ENCODE peak calls at places on chromosomes 5 and 9, in seven cellular contexts. One of them, this sample, is unnamed.

GRCh38 chr5:76082790-76083554 is at the start of gene SV2C:
- DNase-seq in astrocyte: peak; percentile 16
- DNase-seq in K562: no peak
- DNase-seq in hepatocyte: peak; percentile 52
- DNase-seq in PC-3: no peak
- DNase-seq in H1: no peak
- DNase-seq in GM23248: peak; percentile 44
- DNase-seq in this sample: peak; percentile 52

GRCh38 chr5:168179185-168179584 is 112.3 kb upstream of the WWC1 start:
- DNase-seq in astrocyte: peak; percentile 40
- DNase-seq in K562: no peak
- DNase-seq in hepatocyte: peak; percentile 23
- DNase-seq in PC-3: no peak
- DNase-seq in H1: no peak
- DNase-seq in GM23248: peak; percentile 20
- DNase-seq in this sample: peak; percentile 34

GRCh38 chr5:156802501-156802900 is 47.6 kb upstream of the PPP1R2B start:
- DNase-seq in astrocyte: no peak
- DNase-seq in K562: no peak
- DNase-seq in hepatocyte: no peak
- DNase-seq in PC-3: no peak
- DNase-seq in H1: no peak
- DNase-seq in GM23248: no peak
- DNase-seq in this sample: no peak

GRCh38 chr5:135651156-135651555 is 72.4 kb upstream of the CXCL14 start:
- DNase-seq in astrocyte: peak; percentile 6
- DNase-seq in K562: no peak
- DNase-seq in hepatocyte: peak; percentile 40
- DNase-seq in PC-3: peak; percentile 62
- DNase-seq in H1: no peak
- DNase-seq in GM23248: peak; percentile 16
- DNase-seq in this sample: peak; percentile 11

GRCh38 chr5:147920420-147921030 is 14.2 kb upstream of the C5orf46 start:
- DNase-seq in astrocyte: no peak
- DNase-seq in K562: no peak
- DNase-seq in hepatocyte: no peak
- DNase-seq in PC-3: no peak
- DNase-seq in H1: no peak
- DNase-seq in GM23248: no peak
- DNase-seq in this sample: no peak

GRCh38 chr9:72586388-72587160 is 65.2 kb downstream of the TMC1 start:
- DNase-seq in astrocyte: peak; percentile 74
- DNase-seq in K562: peak; percentile 41
- DNase-seq in hepatocyte: peak; percentile 32
- DNase-seq in PC-3: peak; percentile 85
- DNase-seq in H1: no peak
- DNase-seq in GM23248: peak; percentile 88
- DNase-seq in this sample: peak; percentile 82

GRCh38 chr5:133995341-133995740 is 9.4 kb downstream of the VDAC1 start:
- DNase-seq in astrocyte: no peak
- DNase-seq in K562: peak; percentile 52
- DNase-seq in hepatocyte: peak; percentile 53
- DNase-seq in PC-3: no peak
- DNase-seq in H1: no peak
- DNase-seq in GM23248: peak; percentile 43
- DNase-seq in this sample: no peak

GRCh38 chr5:61991861-61992260 is 314.1 kb upstream of the KIF2A start:
- DNase-seq in astrocyte: peak; percentile 5
- DNase-seq in K562: no peak
- DNase-seq in hepatocyte: no peak
- DNase-seq in PC-3: no peak
- DNase-seq in H1: no peak
- DNase-seq in GM23248: peak; percentile 47
- DNase-seq in this sample: no peak

GRCh38 chr9:70097187-70097586 is 53.5 kb downstream of the MAMDC2 start:
- DNase-seq in astrocyte: no peak
- DNase-seq in K562: no peak
- DNase-seq in hepatocyte: no peak
- DNase-seq in PC-3: no peak
- DNase-seq in H1: no peak
- DNase-seq in GM23248: no peak
- DNase-seq in this sample: no peak
- H3K4me1 ChIP-seq in astrocyte: no peaks in the 10 kb centered on the region
- H3K4me1 ChIP-seq in K562: no peaks in the 10 kb centered on the region
- H3K4me1 ChIP-seq in hepatocyte: no peaks in the 10 kb centered on the region
- H3K4me1 ChIP-seq in PC-3: no peaks in the 10 kb centered on the region
- H3K4me1 ChIP-seq in H1: peaks cover 4% of the 10 kb centered on the region
- H3K4me1 ChIP-seq in GM23248: no peaks in the 10 kb centered on the region
- H3K4me1 ChIP-seq in this sample: no peaks in the 10 kb centered on the region

GRCh38 chr9:136826188-136826541 is 16.1 kb upstream of the AJM1 start:
- DNase-seq in astrocyte: no peak
- DNase-seq in K562: no peak
- DNase-seq in hepatocyte: no peak
- DNase-seq in PC-3: no peak
- DNase-seq in H1: no peak
- DNase-seq in GM23248: no peak
- DNase-seq in this sample: no peak

GRCh38 chr9:136825295-136826187 is 16.7 kb upstream of the AJM1 start:
- DNase-seq in astrocyte: no peak
- DNase-seq in K562: no peak
- DNase-seq in hepatocyte: no peak
- DNase-seq in PC-3: no peak
- DNase-seq in H1: no peak
- DNase-seq in GM23248: no peak
- DNase-seq in this sample: no peak

GRCh38 chr9:136827794-136828473 is 14.3 kb upstream of the AJM1 start:
- DNase-seq in astrocyte: no peak
- DNase-seq in K562: no peak
- DNase-seq in hepatocyte: no peak
- DNase-seq in PC-3: no peak
- DNase-seq in H1: no peak
- DNase-seq in GM23248: no peak
- DNase-seq in this sample: no peak

GRCh38 chr9:136828474-136829140 is 13.7 kb upstream of the AJM1 start:
- DNase-seq in astrocyte: no peak
- DNase-seq in K562: no peak
- DNase-seq in hepatocyte: no peak
- DNase-seq in PC-3: no peak
- DNase-seq in H1: no peak
- DNase-seq in GM23248: no peak
- DNase-seq in this sample: no peak

DNA sequence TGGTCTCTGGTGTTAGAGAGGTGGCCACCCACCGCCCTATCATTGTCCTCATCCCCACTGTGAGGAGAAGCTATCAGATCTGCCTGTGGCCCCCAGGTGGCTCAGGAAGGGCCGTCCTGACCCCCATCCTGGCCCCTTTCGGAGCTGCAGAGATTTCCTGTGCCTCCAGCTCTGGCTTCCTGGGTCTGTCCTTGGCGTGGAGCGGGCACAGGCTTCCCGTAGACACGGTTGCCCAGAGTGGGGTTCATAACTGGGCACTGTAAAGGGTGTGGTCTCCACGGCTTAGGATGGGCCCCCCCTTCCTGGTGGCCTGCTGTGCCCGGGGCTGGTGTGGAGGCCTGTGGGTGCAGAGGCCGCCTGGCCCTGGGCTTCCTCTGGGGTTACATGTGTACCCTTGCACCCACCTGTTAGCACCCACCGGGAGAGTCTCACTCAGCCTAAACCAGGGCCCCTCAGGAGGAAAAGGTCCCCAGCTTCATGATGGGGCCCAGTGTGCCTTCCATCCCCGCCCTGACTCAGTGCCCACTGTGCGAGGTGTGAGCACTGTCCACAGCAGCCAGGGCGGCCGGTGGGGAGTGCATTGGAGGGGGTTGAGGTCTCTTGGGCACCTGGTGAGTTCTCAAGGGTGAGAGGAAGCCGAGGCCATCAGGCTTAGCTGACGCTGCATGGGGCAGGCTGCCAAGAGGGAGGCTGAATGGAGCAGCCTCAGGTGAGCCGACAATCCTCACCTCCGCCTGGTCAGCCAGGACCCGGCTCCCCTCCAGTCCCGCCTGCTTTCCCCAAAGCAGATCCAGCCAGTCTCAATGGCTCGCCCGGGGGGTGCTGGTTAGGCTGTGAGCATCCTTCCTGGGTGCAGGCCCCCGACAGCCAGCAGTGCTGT is 15.3 kb upstream of the AJM1 start:
- DNase-seq in astrocyte: no peak
- DNase-seq in K562: no peak
- DNase-seq in hepatocyte: no peak
- DNase-seq in PC-3: no peak
- DNase-seq in H1: no peak
- DNase-seq in GM23248: no peak
- DNase-seq in this sample: no peak
- TF ChIP-seq EZH2 in astrocyte: no peak
- TF ChIP-seq EZH2 in K562: no peak
- TF ChIP-seq EZH2 in hepatocyte: no peak
- TF ChIP-seq EZH2 in PC-3: no peak
- TF ChIP-seq EZH2 in H1: no peak
- TF ChIP-seq EZH2 in GM23248: no peak
- TF ChIP-seq EZH2 in this sample: no peak

DNA sequence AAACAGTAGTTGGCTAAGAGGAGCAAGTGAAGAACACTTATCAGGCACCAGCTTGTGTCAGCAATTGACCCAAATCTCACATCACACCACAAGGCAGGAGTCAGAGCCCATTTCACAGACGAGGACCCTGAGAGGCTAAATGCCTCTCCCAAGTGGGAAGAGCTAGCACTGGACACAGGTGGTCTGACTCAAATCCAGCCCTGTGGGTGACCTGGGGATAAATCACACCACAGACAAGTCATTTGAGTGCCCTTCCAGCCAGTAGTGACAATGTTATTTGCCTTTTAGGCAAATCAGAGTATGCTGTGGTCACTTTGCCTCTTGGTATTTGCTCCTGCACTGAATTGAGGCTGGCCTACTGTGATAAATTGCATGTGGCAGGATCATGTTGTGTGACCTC is 138.7 kb downstream of the SYK start:
- DNase-seq in astrocyte: no peak
- DNase-seq in K562: no peak
- DNase-seq in hepatocyte: no peak
- DNase-seq in PC-3: no peak
- DNase-seq in H1: no peak
- DNase-seq in GM23248: no peak
- DNase-seq in this sample: no peak
- H3K36me3 ChIP-seq in astrocyte: no peaks in the 10 kb centered on the region
- H3K36me3 ChIP-seq in K562: no peaks in the 10 kb centered on the region
- H3K36me3 ChIP-seq in hepatocyte: no peaks in the 10 kb centered on the region
- H3K36me3 ChIP-seq in PC-3: no peaks in the 10 kb centered on the region
- H3K36me3 ChIP-seq in H1: no peaks in the 10 kb centered on the region
- H3K36me3 ChIP-seq in GM23248: no peaks in the 10 kb centered on the region
- H3K36me3 ChIP-seq in this sample: no peaks in the 10 kb centered on the region

GRCh38 chr9:121752929-121753328 is 101.5 kb downstream of the DAB2IP start:
- DNase-seq in astrocyte: no peak
- DNase-seq in K562: no peak
- DNase-seq in hepatocyte: no peak
- DNase-seq in PC-3: no peak
- DNase-seq in H1: no peak
- DNase-seq in GM23248: no peak
- DNase-seq in this sample: no peak
- H3K4me1 ChIP-seq in astrocyte: peaks cover 16% of the 10 kb centered on the region
- H3K4me1 ChIP-seq in K562: no peaks in the 10 kb centered on the region
- H3K4me1 ChIP-seq in hepatocyte: peaks cover 11% of the 10 kb centered on the region
- H3K4me1 ChIP-seq in PC-3: no peaks in the 10 kb centered on the region
- H3K4me1 ChIP-seq in H1: no peaks in the 10 kb centered on the region
- H3K4me1 ChIP-seq in GM23248: peaks cover 14% of the 10 kb centered on the region
- H3K4me1 ChIP-seq in this sample: no peaks in the 10 kb centered on the region

GRCh38 chr9:37037744-37038640 is 3.9 kb upstream of the PAX5 start:
- DNase-seq in astrocyte: no peak
- DNase-seq in K562: no peak
- DNase-seq in hepatocyte: peak; percentile 23
- DNase-seq in PC-3: no peak
- DNase-seq in H1: no peak
- DNase-seq in GM23248: peak; percentile 54
- DNase-seq in this sample: no peak
- TF ChIP-seq EZH2 in astrocyte: peak; percentile 11
- TF ChIP-seq EZH2 in K562: no peak
- TF ChIP-seq EZH2 in hepatocyte: peak; percentile 92
- TF ChIP-seq EZH2 in PC-3: no peak
- TF ChIP-seq EZH2 in H1: peak; percentile 74
- TF ChIP-seq EZH2 in GM23248: peak; percentile 70
- TF ChIP-seq EZH2 in this sample: no peak

GRCh38 chr5:73674669-73675004 is 48.6 kb downstream of the ARHGEF28 start:
- DNase-seq in astrocyte: peak; percentile 14
- DNase-seq in K562: peak; percentile 5
- DNase-seq in hepatocyte: no peak
- DNase-seq in PC-3: no peak
- DNase-seq in H1: no peak
- DNase-seq in GM23248: peak; percentile 34
- DNase-seq in this sample: no peak
- H3K36me3 ChIP-seq in astrocyte: no peaks in the 10 kb centered on the region
- H3K36me3 ChIP-seq in K562: no peaks in the 10 kb centered on the region
- H3K36me3 ChIP-seq in hepatocyte: no peaks in the 10 kb centered on the region
- H3K36me3 ChIP-seq in PC-3: no peaks in the 10 kb centered on the region
- H3K36me3 ChIP-seq in H1: no peaks in the 10 kb centered on the region
- H3K36me3 ChIP-seq in GM23248: no peaks in the 10 kb centered on the region
- H3K36me3 ChIP-seq in this sample: no peaks in the 10 kb centered on the region

GRCh38 chr9:137235424-137236237 is 4.9 kb downstream of the SLC34A3 start:
- DNase-seq in astrocyte: no peak
- DNase-seq in K562: peak; percentile 29
- DNase-seq in hepatocyte: no peak
- DNase-seq in PC-3: no peak
- DNase-seq in H1: no peak
- DNase-seq in GM23248: no peak
- DNase-seq in this sample: no peak

GRCh38 chr9:137233143-137233980 is 2.7 kb downstream of the SLC34A3 start:
- DNase-seq in astrocyte: no peak
- DNase-seq in K562: peak; percentile 37
- DNase-seq in hepatocyte: no peak
- DNase-seq in PC-3: no peak
- DNase-seq in H1: no peak
- DNase-seq in GM23248: no peak
- DNase-seq in this sample: no peak

GRCh38 chr9:137232510-137232909 is 1.8 kb downstream of the SLC34A3 start:
- DNase-seq in astrocyte: no peak
- DNase-seq in K562: no peak
- DNase-seq in hepatocyte: no peak
- DNase-seq in PC-3: no peak
- DNase-seq in H1: no peak
- DNase-seq in GM23248: no peak
- DNase-seq in this sample: no peak

GRCh38 chr9:137234758-137235423 is 4.2 kb downstream of the SLC34A3 start:
- DNase-seq in astrocyte: no peak
- DNase-seq in K562: no peak
- DNase-seq in hepatocyte: no peak
- DNase-seq in PC-3: no peak
- DNase-seq in H1: no peak
- DNase-seq in GM23248: no peak
- DNase-seq in this sample: no peak

DNA sequence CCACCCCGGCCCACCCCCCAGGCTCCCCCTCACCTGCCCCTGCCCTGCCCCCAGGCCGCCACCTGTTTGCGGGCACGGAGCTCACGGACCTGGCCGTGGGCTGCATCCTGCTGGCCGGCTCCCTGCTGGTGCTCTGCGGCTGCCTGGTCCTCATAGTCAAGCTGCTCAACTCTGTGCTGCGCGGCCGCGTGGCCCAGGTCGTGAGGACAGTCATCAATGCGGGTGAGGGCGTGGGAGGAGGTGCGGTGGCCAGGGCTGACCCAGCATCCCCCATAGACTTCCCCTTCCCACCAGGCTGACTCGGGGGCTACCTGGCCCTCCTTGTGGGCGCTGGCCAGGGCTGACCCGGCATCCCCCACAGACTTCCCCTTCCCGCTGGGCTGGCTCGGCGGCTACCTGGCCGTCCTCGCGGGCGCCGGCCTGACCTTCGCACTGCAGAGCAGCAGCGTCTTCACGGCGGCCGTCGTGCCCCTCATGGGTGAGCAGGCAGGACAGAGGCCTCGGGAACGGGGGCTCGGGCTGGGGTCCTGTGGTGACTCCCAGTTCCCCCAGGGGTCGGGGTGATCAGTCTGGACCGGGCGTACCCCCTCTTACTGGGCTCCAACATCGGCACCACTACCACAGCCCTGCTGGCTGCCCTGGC is 3.5 kb downstream of the SLC34A3 start:
- DNase-seq in astrocyte: no peak
- DNase-seq in K562: peak; percentile 35
- DNase-seq in hepatocyte: no peak
- DNase-seq in PC-3: no peak
- DNase-seq in H1: no peak
- DNase-seq in GM23248: no peak
- DNase-seq in this sample: no peak
- H3K4me1 ChIP-seq in astrocyte: no peaks in the 10 kb centered on the region
- H3K4me1 ChIP-seq in K562: peaks cover 16% of the 10 kb centered on the region
- H3K4me1 ChIP-seq in hepatocyte: peaks cover 41% of the 10 kb centered on the region
- H3K4me1 ChIP-seq in PC-3: peaks cover 22% of the 10 kb centered on the region
- H3K4me1 ChIP-seq in H1: no peaks in the 10 kb centered on the region
- H3K4me1 ChIP-seq in GM23248: no peaks in the 10 kb centered on the region
- H3K4me1 ChIP-seq in this sample: peaks cover 17% of the 10 kb centered on the region

This sample was measured in A673.